ENCODE peak calls at places on chromosome 15, in seven cellular contexts. V, F, X, A, U, D and Q are unnamed samples. For H3K27me3, the result is how much of the 10 kb centered on the place peaks cover.

GRCh38 chr15:100334456-100334855 is 7.3 kb downstream of the ADAMTS17 start:
- DNase-seq in A (no peak), V (no peak), F (no peak), U (no peak), D (no peak), X (no peak), Q (no peak)

GRCh38 chr15:58551764-58552504 is 120.1 kb downstream of the LIPC start:
- DNase-seq in A (no peak), F (no peak), V (no peak), X (no peak), D (peak), U (peak), Q (peak)

GRCh38 chr15:58360421-58361090 is 71.2 kb upstream of the LIPC start:
- DNase-seq in D (no peak), A (no peak), U (no peak), V (no peak), X (no peak), F (no peak), Q (no peak)

GRCh38 chr15:57751177-57751800 is 44.8 kb downstream of the POLR2M start:
- DNase-seq in X (no peak), U (peak), F (peak), A (no peak), D (no peak), V (no peak), Q (no peak)

GRCh38 chr15:41417418-41417811 is 520 bp downstream of the RTF1 start:
- DNase-seq in F (no peak), D (no peak), X (no peak), V (no peak), U (peak), A (no peak), Q (no peak)

GRCh38 chr15:77546050-77546501 is 86.6 kb downstream of the LINGO1 start:
- DNase-seq in V (no peak), F (peak), D (peak), U (peak), X (no peak), A (no peak), Q (peak)

GRCh38 chr15:52107238-52107637 is 5.3 kb downstream of the BCL2L10 start:
- DNase-seq in U (no peak), X (no peak), V (no peak), F (no peak), D (no peak), A (no peak), Q (no peak)

GRCh38 chr15:41980654-41981323 is 8.4 kb upstream of the EHD4 start:
- DNase-seq in D (peak), V (peak), U (no peak), F (no peak), X (peak), A (no peak), Q (no peak)

GRCh38 chr15:71532994-71533393 is 277.4 kb upstream of the NR2E3 start:
- DNase-seq in A (no peak), D (no peak), V (no peak), U (peak), F (peak), X (no peak), Q (no peak)

GRCh38 chr15:45664451-45664850 is 29.6 kb downstream of the SQOR start:
- DNase-seq in V (no peak), F (no peak), X (no peak), A (no peak), D (no peak), U (peak), Q (no peak)

GRCh38 chr15:60583946-60584345 is 105.0 kb upstream of the ICE2 start:
- DNase-seq in V (no peak), D (no peak), U (no peak), X (no peak), A (no peak), F (no peak), Q (no peak)

GRCh38 chr15:100170673-100171210 is 171.0 kb downstream of the ADAMTS17 start:
- DNase-seq in A (no peak), U (no peak), X (no peak), V (no peak), F (no peak), D (no peak), Q (no peak)

GRCh38 chr15:90907838-90908507 is 4.9 kb downstream of the MAN2A2 start:
- DNase-seq in F (peak), D (no peak), X (no peak), A (no peak), V (no peak), U (no peak), Q (peak)

GRCh38 chr15:44804303-44805046 is 68.1 kb downstream of the TRIM69 start:
- DNase-seq in U (no peak), A (no peak), V (no peak), D (no peak), X (no peak), F (no peak), Q (no peak)

GRCh38 chr15:67501177-67501835 is 19.6 kb upstream of the C15orf61 start:
- DNase-seq in F (peak), V (no peak), U (no peak), X (no peak), D (no peak), A (no peak), Q (no peak)

GRCh38 chr15:73894133-73894814 is 20.9 kb downstream of the TBC1D21 start:
- DNase-seq in U (no peak), V (no peak), A (no peak), F (no peak), X (no peak), D (no peak), Q (no peak)

GRCh38 chr15:48657891-48658591 is 12.5 kb upstream of the FBN1 start:
- DNase-seq in F (no peak), U (no peak), D (no peak), A (peak), X (no peak), V (no peak), Q (no peak)

GRCh38 chr15:81633889-81634288 is 259.9 kb upstream of the TMC3 start:
- DNase-seq in D (no peak), F (no peak), U (no peak), A (no peak), V (no peak), X (no peak), Q (no peak)

GRCh38 chr15:101243420-101243819 is 8.4 kb downstream of the CHSY1 start:
- DNase-seq in F (no peak), A (no peak), X (no peak), V (no peak), D (no peak), U (no peak), Q (no peak)

GRCh38 chr15:85044251-85044853 is 62.7 kb downstream of the PDE8A start:
- DNase-seq in V (peak), A (peak), F (peak), U (peak), D (peak), X (no peak), Q (no peak)

GRCh38 chr15:81235781-81236507 is 39.3 kb downstream of the IL16 start:
- DNase-seq in U (peak), D (no peak), X (no peak), V (no peak), A (no peak), F (no peak), Q (peak)

GRCh38 chr15:101264011-101264410 is 12.2 kb upstream of the CHSY1 start:
- DNase-seq in F (no peak), X (no peak), U (peak), A (no peak), D (no peak), V (no peak), Q (peak)

GRCh38 chr15:20349774-20350498 is 191.7 kb downstream of the GOLGA6L6 start:
- DNase-seq in A (no peak), U (no peak), D (peak), F (no peak), X (no peak), V (peak), Q (peak)

GRCh38 chr15:90912770-90913075 is 9.6 kb downstream of the MAN2A2 start:
- DNase-seq in V (no peak), U (no peak), X (no peak), A (peak), F (no peak), D (no peak), Q (no peak)

GRCh38 chr15:37099321-37100108 is 834 bp downstream of the MEIS2 start:
- DNase-seq in A (peak), X (no peak), F (no peak), D (no peak), V (no peak), U (no peak), Q (no peak)

GRCh38 chr15:89408512-89409183 is 74.0 kb upstream of the POLG start:
- DNase-seq in V (no peak), U (no peak), D (no peak), F (no peak), A (no peak), X (no peak), Q (no peak)
- H3K27me3 ChIP-seq in V (under half), U (half or more), D (under half), F (half or more), A (half or more), X (under half), Q (under half)

DNA sequence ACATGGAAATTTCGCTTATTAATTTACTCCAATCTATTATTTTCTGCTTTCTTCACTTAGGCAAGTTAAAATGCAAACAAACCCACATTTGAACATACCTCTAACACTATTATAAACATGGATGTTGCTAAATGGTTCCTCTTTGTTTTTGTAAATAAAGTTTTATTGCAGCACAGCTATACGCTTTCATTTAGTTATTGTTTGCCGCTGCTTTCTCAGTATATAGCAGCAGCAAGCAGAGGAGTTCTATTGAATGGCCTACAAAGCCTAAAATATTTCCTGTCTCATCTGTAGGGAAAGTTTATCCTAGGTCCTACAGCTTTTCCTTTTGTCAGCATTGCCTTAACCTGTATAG is 7.9 kb upstream of the CHD2 start:
- DNase-seq in F (no peak), U (no peak), X (no peak), D (no peak), A (no peak), V (no peak), Q (no peak)
- H3K27ac ChIP-seq in F (peak), U (no peak), X (no peak), D (no peak), A (no peak), V (no peak), Q (no peak)

DNA sequence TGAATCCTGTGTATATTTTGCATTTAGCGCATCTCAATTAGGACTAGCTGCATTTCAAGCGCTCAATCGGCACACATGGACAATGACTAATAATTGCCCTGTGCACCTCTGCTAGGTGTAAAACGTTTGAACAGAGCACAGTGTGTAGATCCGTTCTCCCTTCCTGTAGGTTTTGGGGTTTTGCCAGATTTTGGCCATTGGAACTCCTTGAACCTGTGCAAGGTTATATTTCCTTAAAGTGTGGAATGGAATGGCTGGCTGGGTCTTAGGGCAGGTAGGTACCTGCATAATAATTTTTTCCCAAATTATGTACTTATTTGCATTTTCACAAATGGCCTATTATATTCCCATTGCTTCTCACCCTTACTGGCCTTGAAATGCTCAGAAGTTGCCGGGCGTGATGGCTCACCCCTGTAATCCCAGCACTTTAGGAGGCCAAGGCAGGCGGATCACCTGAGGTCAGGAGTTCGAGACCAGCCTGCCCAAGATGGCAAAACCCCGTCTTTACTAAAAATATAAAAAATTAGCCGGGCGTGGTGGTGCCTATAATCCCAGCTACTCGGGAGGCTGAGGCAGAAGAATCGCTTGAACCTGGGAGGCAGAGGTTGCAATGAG is 774 bp downstream of the RNU5B-1 start:
- DNase-seq in V (peak), F (no peak), U (no peak), A (no peak), D (no peak), X (no peak), Q (no peak)
- H3K4me3 ChIP-seq in V (no peak), F (no peak), U (no peak), A (peak), D (peak), X (no peak), Q (no peak)

DNA sequence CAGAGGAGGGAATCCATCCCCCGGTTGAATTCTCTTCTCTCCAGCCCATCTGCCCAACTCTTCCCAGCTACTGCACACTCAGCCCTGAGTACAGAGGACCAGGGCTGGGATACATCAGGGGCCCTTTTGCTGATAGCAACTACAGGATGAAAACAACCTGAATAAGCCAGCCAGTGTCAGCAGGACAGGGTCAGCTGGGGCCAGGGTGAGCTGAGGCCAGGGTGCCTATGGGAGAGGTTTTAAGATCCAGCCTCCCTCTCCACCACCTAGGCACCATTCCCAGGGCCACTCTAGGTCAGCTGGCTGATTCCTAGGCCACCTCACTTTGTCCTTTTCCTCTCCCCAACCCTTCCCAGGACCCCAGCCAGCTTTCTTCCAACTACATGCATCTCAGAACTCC is 83.8 kb downstream of the MRPL46 start:
- DNase-seq in D (no peak), F (no peak), A (peak), U (no peak), X (no peak), V (no peak), Q (no peak)
- H3K27me3 ChIP-seq in D (under half), F (under half), A (under half), U (under half), X (under half), V (under half), Q (under half)

DNA sequence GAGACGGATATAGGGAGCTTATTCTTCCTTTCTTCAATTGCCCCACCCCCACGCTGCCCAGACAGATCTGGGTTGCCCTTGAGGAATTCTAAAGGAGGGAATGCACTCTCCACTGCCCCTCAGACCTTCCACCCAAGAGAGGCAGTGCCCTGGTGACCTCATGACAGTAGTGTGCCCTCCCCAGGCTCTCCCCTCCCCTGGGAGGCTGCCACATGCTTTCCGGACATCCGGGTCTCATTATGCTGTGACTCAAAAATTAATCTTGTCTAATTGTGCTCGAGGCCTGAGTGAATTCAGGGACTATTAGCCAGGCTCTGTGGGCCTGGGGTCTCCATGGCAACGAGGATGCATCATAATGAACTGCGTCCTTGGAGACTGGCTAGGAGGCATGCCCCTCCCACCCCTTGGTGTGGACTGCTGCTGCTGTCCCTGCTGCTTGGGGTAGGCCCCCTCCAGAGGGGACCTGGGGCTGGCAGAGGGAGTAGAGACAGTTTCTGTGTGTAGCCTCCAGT is 20.8 kb downstream of the CORO2B start:
- DNase-seq in F (peak), D (no peak), U (peak), X (no peak), V (no peak), A (peak), Q (no peak)
- H3K27ac ChIP-seq in F (no peak), D (no peak), U (no peak), X (no peak), V (no peak), A (no peak), Q (no peak)

GRCh38 chr15:34588046-34588674 is 4.7 kb upstream of the GOLGA8B start:
- DNase-seq in A (no peak), V (peak), U (peak), D (peak), F (peak), X (peak), Q (peak)
- H3K4me3 ChIP-seq in A (no peak), V (no peak), U (peak), D (peak), F (no peak), X (no peak), Q (no peak)

GRCh38 chr15:33641069-33641468 is 327.2 kb upstream of the CHRM5 start:
- DNase-seq in V (no peak), X (no peak), U (no peak), F (no peak), D (no peak), A (no peak), Q (no peak)

GRCh38 chr15:33636234-33636633 is 325.5 kb downstream of the RYR3 start:
- DNase-seq in A (no peak), V (no peak), F (no peak), U (no peak), D (no peak), X (no peak), Q (no peak)

GRCh38 chr15:33639051-33639450 is 328.3 kb downstream of the RYR3 start:
- DNase-seq in V (no peak), F (no peak), A (no peak), U (no peak), X (no peak), D (no peak), Q (no peak)

GRCh38 chr15:33639968-33640367 is 328.3 kb upstream of the CHRM5 start:
- DNase-seq in D (no peak), U (no peak), V (no peak), X (no peak), F (no peak), A (no peak), Q (no peak)

GRCh38 chr15:33638439-33638838 is 327.7 kb downstream of the RYR3 start:
- DNase-seq in V (no peak), D (no peak), X (no peak), A (no peak), F (no peak), U (no peak), Q (no peak)
- H3K27me3 ChIP-seq in V (under half), D (under half), X (under half), A (under half), F (under half), U (under half), Q (under half)

GRCh38 chr15:38150794-38151193 is 101.8 kb upstream of the SPRED1 start:
- DNase-seq in A (no peak), X (no peak), D (no peak), V (no peak), F (no peak), U (no peak), Q (no peak)

GRCh38 chr15:38154837-38155236 is 97.8 kb upstream of the SPRED1 start:
- DNase-seq in U (no peak), V (no peak), D (no peak), A (no peak), X (no peak), F (no peak), Q (no peak)

GRCh38 chr15:38149315-38149714 is 103.3 kb upstream of the SPRED1 start:
- DNase-seq in F (no peak), D (no peak), X (no peak), U (no peak), V (no peak), A (no peak), Q (no peak)

GRCh38 chr15:38148476-38148875 is 104.2 kb upstream of the SPRED1 start:
- DNase-seq in V (no peak), A (no peak), U (no peak), F (no peak), D (no peak), X (no peak), Q (no peak)

DNA sequence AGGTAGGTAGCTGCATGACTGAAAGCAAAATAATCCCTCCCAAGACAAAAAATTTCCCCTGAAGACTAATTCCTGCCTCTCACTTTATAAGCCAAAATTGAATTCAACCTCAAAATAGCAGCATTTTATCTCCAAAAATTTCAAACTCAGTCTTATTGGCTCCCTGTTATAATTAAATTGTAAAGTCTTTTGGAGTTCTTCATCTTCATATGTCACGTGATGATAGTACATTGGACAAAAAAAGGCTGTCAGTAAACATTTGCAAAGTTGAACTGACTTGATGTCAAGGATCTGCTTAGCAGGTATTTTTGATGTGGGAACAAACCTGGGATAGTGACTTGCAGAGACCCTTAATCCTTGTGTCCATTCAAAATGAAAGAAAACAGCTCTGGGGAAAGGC is 98.4 kb upstream of the SPRED1 start:
- DNase-seq in V (no peak), U (no peak), F (no peak), X (no peak), D (no peak), A (no peak), Q (no peak)
- H3K27ac ChIP-seq in V (no peak), U (no peak), F (no peak), X (no peak), D (no peak), A (no peak), Q (no peak)